ENCODE peak calls at places on chromosomes 1 and 21, in four cellular contexts. One of them, this sample, is unnamed.
A peak's percentile ranks its signal among the peaks of the same experiment; 100 is the strongest.

GRCh38 chr1:156115514-156116374 is 1.2 kb downstream of the LMNA start:
- DNase-seq in HepG2: peak; percentile 41
- DNase-seq in SK-N-SH: peak; percentile 64
- DNase-seq in GM12878: no peak
- DNase-seq in this sample: peak; percentile 58

GRCh38 chr1:175725684-175726083 is 17.7 kb downstream of the TNR start:
- DNase-seq in HepG2: peak; percentile 19
- DNase-seq in SK-N-SH: no peak
- DNase-seq in GM12878: no peak
- DNase-seq in this sample: peak; percentile 66

GRCh38 chr1:19974822-19975416 is 4.5 kb downstream of the PLA2G2A start:
- DNase-seq in GM12878: no peak
- DNase-seq in SK-N-SH: peak; percentile 86
- DNase-seq in HepG2: peak; percentile 99
- DNase-seq in this sample: peak; percentile 64

GRCh38 chr1:234188454-234188792 is 184.8 kb upstream of the COA6 start:
- DNase-seq in GM12878: peak; percentile 12
- DNase-seq in HepG2: peak; percentile 34
- DNase-seq in SK-N-SH: no peak
- DNase-seq in this sample: no peak

GRCh38 chr1:47555841-47556616 is 118.2 kb downstream of the FOXD2 start:
- DNase-seq in SK-N-SH: no peak
- DNase-seq in GM12878: no peak
- DNase-seq in HepG2: no peak
- DNase-seq in this sample: no peak

GRCh38 chr1:168637350-168637991 is 61.1 kb downstream of the XCL1 start:
- DNase-seq in GM12878: no peak
- DNase-seq in SK-N-SH: peak; percentile 6
- DNase-seq in HepG2: peak; percentile 41
- DNase-seq in this sample: peak; percentile 72

GRCh38 chr1:101993703-101994102 is 3.0 kb downstream of the OLFM3 start:
- DNase-seq in SK-N-SH: no peak
- DNase-seq in GM12878: no peak
- DNase-seq in HepG2: no peak
- DNase-seq in this sample: no peak

GRCh38 chr1:41802532-41803501 is 115.9 kb downstream of the HIVEP3 start:
- DNase-seq in HepG2: no peak
- DNase-seq in SK-N-SH: no peak
- DNase-seq in GM12878: peak; percentile 85
- DNase-seq in this sample: no peak

GRCh38 chr1:36458910-36459309 is 5.3 kb downstream of the MRPS15 start:
- DNase-seq in GM12878: no peak
- DNase-seq in SK-N-SH: no peak
- DNase-seq in HepG2: no peak
- DNase-seq in this sample: no peak

GRCh38 chr1:234530641-234531040 is 51.7 kb upstream of the TARBP1 start:
- DNase-seq in GM12878: no peak
- DNase-seq in HepG2: no peak
- DNase-seq in SK-N-SH: no peak
- DNase-seq in this sample: no peak

GRCh38 chr1:113057006-113057405 is 16.0 kb upstream of the LRIG2 start:
- DNase-seq in HepG2: no peak
- DNase-seq in GM12878: no peak
- DNase-seq in SK-N-SH: peak; percentile 47
- DNase-seq in this sample: no peak

GRCh38 chr21:20999567-21000169 is 1.5 kb downstream of the NCAM2 start:
- DNase-seq in SK-N-SH: peak; percentile 62
- DNase-seq in GM12878: no peak
- DNase-seq in HepG2: peak; percentile 9
- DNase-seq in this sample: peak; percentile 62
- TF ChIP-seq NFIC in SK-N-SH: no peak
- TF ChIP-seq NFIC in GM12878: no peak
- TF ChIP-seq NFIC in HepG2: no peak
- TF ChIP-seq NFIC in this sample: no peak

GRCh38 chr1:88774151-88774556 is 90.1 kb downstream of the PKN2 start:
- DNase-seq in HepG2: peak; percentile 56
- DNase-seq in SK-N-SH: no peak
- DNase-seq in GM12878: no peak
- DNase-seq in this sample: no peak
- TF ChIP-seq POLR2AphosphoS5 in HepG2: no peak
- TF ChIP-seq POLR2AphosphoS5 in SK-N-SH: no peak
- TF ChIP-seq POLR2AphosphoS5 in GM12878: no peak
- TF ChIP-seq POLR2AphosphoS5 in this sample: no peak

GRCh38 chr1:12580054-12580887 is 37.7 kb downstream of the DHRS3 start:
- DNase-seq in GM12878: no peak
- DNase-seq in HepG2: no peak
- DNase-seq in SK-N-SH: no peak
- DNase-seq in this sample: no peak
- TF ChIP-seq EP300 in GM12878: no peak
- TF ChIP-seq EP300 in HepG2: no peak
- TF ChIP-seq EP300 in SK-N-SH: no peak
- TF ChIP-seq EP300 in this sample: no peak

GRCh38 chr1:50979964-50980363 is 9.9 kb downstream of the CDKN2C start:
- DNase-seq in SK-N-SH: no peak
- DNase-seq in HepG2: no peak
- DNase-seq in GM12878: no peak
- DNase-seq in this sample: no peak

GRCh38 chr1:50978144-50978851 is 8.3 kb downstream of the CDKN2C start:
- DNase-seq in HepG2: peak; percentile 49
- DNase-seq in GM12878: no peak
- DNase-seq in SK-N-SH: peak; percentile 82
- DNase-seq in this sample: peak; percentile 78

GRCh38 chr1:50977575-50978143 is 7.6 kb downstream of the CDKN2C start:
- DNase-seq in SK-N-SH: peak; percentile 90
- DNase-seq in HepG2: peak; percentile 27
- DNase-seq in GM12878: no peak
- DNase-seq in this sample: peak; percentile 87

GRCh38 chr1:50980505-50980904 is 10.5 kb downstream of the CDKN2C start:
- DNase-seq in SK-N-SH: no peak
- DNase-seq in GM12878: no peak
- DNase-seq in HepG2: no peak
- DNase-seq in this sample: no peak

GRCh38 chr1:50978852-50979781 is 9.1 kb downstream of the CDKN2C start:
- DNase-seq in SK-N-SH: peak; percentile 27
- DNase-seq in HepG2: peak; percentile 73
- DNase-seq in GM12878: no peak
- DNase-seq in this sample: peak; percentile 80
- TF ChIP-seq NFIC in SK-N-SH: no peak
- TF ChIP-seq NFIC in HepG2: no peak
- TF ChIP-seq NFIC in GM12878: no peak
- TF ChIP-seq NFIC in this sample: no peak

This sample was measured in K562.